ENCODE peak calls at places on chromosomes 5 and 9, in five cellular contexts. S is Karpas-422, Z is thoracic aorta, V is heart left ventricle, C is mesenchymal stem cell. A is an unnamed sample. For H3K27me3, the result is how much of the 10 kb centered on the place peaks cover.

GRCh38 chr5:98769256-98770157 is 4.0 kb upstream of the RGMB start:
- DNase-seq in C (peak), Z (no peak), V (peak), S (no peak), A (peak)

GRCh38 chr9:68777070-68777763 is 72.2 kb downstream of the PIP5K1B start:
- DNase-seq in S (no peak), V (no peak), Z (no peak), C (no peak), A (no peak)

GRCh38 chr9:12880406-12881016 is 105.7 kb downstream of the LURAP1L start:
- DNase-seq in Z (no peak), V (no peak), S (no peak), C (peak), A (no peak)

GRCh38 chr5:56845277-56845676 is 29.9 kb downstream of the MAP3K1 start:
- DNase-seq in S (no peak), Z (no peak), V (no peak), C (no peak), A (no peak)

GRCh38 chr9:134205636-134206316 is 41.4 kb upstream of the RNU6ATAC start:
- DNase-seq in Z (peak), C (peak), S (peak), V (peak), A (peak)

GRCh38 chr9:86908261-86908660 is 39.0 kb downstream of the GAS1 start:
- DNase-seq in Z (no peak), S (no peak), C (no peak), V (no peak), A (no peak)

GRCh38 chr9:126309427-126310179 is 17.0 kb upstream of the MVB12B start:
- DNase-seq in V (no peak), C (no peak), Z (no peak), S (no peak), A (no peak)

GRCh38 chr9:130143974-130144373 is 28.2 kb upstream of the NCS1 start:
- DNase-seq in V (peak), C (peak), Z (no peak), S (no peak), A (no peak)

GRCh38 chr5:181168595-181169118 is 21.3 kb downstream of the OR2V2 start:
- DNase-seq in S (no peak), V (no peak), Z (no peak), C (peak), A (no peak)
- H3K27me3 ChIP-seq in S (under half), V (under half), Z (under half), C (under half), A (half or more)

DNA sequence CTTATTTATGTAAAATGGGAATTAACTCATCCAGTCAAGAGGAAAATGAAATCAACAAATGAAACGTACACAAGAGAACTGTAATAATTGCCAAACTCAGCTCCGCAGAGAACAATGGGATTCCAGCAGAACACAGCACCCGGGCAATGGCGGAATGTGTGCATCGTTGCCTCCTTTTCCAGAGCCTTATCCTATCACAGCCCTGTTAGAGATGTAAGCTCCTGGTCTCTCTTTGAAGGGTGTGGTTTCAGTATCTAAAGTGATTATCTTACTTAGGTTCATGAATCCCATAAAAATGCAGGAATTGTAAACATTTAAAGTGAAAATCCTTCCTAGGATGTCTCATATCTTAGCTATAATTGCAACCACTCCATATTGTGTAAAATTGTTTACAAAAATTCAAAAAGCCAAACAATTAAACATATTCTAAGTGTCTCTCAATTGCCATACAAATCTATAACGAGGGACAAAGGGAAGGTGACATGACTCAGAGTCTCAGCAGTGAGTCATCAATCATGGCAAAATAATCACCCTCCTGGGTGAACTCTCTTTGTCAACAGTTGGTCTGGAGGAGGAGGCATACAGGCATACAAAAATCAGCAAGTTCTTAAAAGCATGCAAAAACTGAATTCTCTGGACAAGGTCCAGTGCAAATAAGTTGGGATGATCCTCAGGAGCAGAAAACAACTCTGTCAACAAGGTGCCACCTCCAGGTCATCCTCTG is 22.6 kb downstream of the SEMA5A start:
- DNase-seq in Z (no peak), S (no peak), V (no peak), C (peak), A (no peak)
- H3K27ac ChIP-seq in Z (no peak), S (no peak), V (peak), C (no peak), A (no peak)

DNA sequence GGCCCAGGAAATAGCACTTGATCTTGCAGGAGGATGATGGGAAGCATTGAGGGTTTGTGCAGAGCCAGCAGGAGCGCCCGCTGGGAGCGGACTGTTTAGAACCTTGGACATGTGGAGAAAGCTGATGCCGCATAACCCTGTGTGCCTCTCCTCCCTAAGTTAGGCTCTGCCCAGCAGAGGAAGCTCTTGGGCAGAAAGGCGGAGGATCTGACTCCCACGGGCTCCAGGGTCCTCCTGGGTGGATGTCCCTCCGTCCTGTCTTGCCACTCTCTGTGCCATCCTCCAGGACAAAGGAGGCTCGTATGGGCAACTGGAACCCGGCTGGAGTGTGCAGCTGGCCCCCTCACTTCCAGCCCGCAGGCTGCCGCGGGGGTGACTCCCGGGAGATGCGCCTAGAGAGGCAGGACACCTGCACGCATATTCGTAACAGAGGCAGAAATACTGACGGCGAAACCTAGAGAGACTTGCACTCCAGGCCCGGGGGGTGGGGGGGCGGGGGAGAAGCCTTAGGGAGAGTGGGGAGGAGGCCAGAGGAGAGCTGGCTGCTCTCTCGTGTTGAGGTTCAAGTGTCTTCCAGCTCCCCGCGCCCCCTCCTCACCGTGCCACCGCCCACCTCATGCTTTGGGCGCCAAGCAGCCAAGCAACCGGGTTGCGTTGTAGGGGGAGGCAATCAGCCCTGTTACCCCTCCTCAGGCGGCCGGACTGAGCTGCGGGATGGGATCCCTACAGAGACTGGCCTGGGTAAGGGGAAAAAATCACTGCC is 5.4 kb upstream of the FOXE1 start:
- DNase-seq in C (no peak), Z (no peak), V (no peak), S (no peak), A (no peak)
- H3K27me3 ChIP-seq in C (half or more), Z (under half), V (half or more), S (under half), A (half or more)

DNA sequence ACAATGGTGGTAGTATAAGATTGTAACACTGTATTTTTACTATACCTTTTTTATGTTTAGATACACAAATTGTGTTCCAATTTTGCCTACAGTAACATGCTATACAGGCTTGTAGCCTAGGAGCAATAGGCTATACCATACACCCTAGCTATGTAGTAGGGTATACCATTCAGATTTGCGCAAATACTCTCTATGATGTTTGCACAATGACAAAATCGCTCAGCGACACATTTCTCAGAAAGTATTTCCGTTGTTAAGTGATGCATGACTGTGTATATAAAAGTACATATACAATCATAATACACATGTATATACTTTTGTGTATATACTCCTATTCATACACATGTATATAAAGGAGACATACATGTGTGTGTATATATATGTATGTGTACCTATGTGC is 34.8 kb downstream of the ENC1 start:
- DNase-seq in C (no peak), Z (no peak), V (no peak), S (no peak), A (no peak)
- H3K27ac ChIP-seq in C (no peak), Z (no peak), V (no peak), S (no peak), A (no peak)